ENCODE peak calls at places on chromosomes 5 and 9, in nine cellular contexts. One of them, this sample, is unnamed.

GRCh38 chr5:181217805-181218065 is 5.3 kb upstream of the TRIM41 start:
- DNase-seq in Jurkat, Clone E6-1: no peak
- DNase-seq in effector memory CD8-positive, alpha-beta T cell: peak; percentile 27
- DNase-seq in right lobe of liver: no peak
- DNase-seq in ELF-1: no peak
- DNase-seq in IMR-90: no peak
- DNase-seq in activated CD4-positive, alpha-beta T cell treated with anti-CD3 and anti-CD28 coated beads, Interleukin-2, amount 50 U/mL, for 1 hour: peak; percentile 38
- DNase-seq in activated naive CD8-positive, alpha-beta T cell treated with anti-CD3 and anti-CD28 coated beads, Interleukin-2, amount 50 U/mL, for 24 hours: peak; percentile 34
- DNase-seq in fibroblast of lung: no peak
- DNase-seq in this sample: no peak

GRCh38 chr9:128916204-128916603 is 4.6 kb upstream of the PHYHD1 start:
- DNase-seq in Jurkat, Clone E6-1: no peak
- DNase-seq in effector memory CD8-positive, alpha-beta T cell: no peak
- DNase-seq in right lobe of liver: peak; percentile 68
- DNase-seq in ELF-1: peak; percentile 57
- DNase-seq in IMR-90: no peak
- DNase-seq in activated CD4-positive, alpha-beta T cell treated with anti-CD3 and anti-CD28 coated beads, Interleukin-2, amount 50 U/mL, for 1 hour: no peak
- DNase-seq in activated naive CD8-positive, alpha-beta T cell treated with anti-CD3 and anti-CD28 coated beads, Interleukin-2, amount 50 U/mL, for 24 hours: no peak
- DNase-seq in fibroblast of lung: no peak
- DNase-seq in this sample: peak; percentile 37

GRCh38 chr5:158714049-158714448 is 385.7 kb downstream of the EBF1 start:
- DNase-seq in Jurkat, Clone E6-1: no peak
- DNase-seq in effector memory CD8-positive, alpha-beta T cell: no peak
- DNase-seq in right lobe of liver: no peak
- DNase-seq in ELF-1: no peak
- DNase-seq in IMR-90: no peak
- DNase-seq in activated CD4-positive, alpha-beta T cell treated with anti-CD3 and anti-CD28 coated beads, Interleukin-2, amount 50 U/mL, for 1 hour: no peak
- DNase-seq in activated naive CD8-positive, alpha-beta T cell treated with anti-CD3 and anti-CD28 coated beads, Interleukin-2, amount 50 U/mL, for 24 hours: no peak
- DNase-seq in fibroblast of lung: no peak
- DNase-seq in this sample: no peak

GRCh38 chr5:7533941-7534340 is 138.0 kb downstream of the ADCY2 start:
- DNase-seq in Jurkat, Clone E6-1: no peak
- DNase-seq in effector memory CD8-positive, alpha-beta T cell: no peak
- DNase-seq in right lobe of liver: no peak
- DNase-seq in ELF-1: no peak
- DNase-seq in IMR-90: no peak
- DNase-seq in activated CD4-positive, alpha-beta T cell treated with anti-CD3 and anti-CD28 coated beads, Interleukin-2, amount 50 U/mL, for 1 hour: no peak
- DNase-seq in activated naive CD8-positive, alpha-beta T cell treated with anti-CD3 and anti-CD28 coated beads, Interleukin-2, amount 50 U/mL, for 24 hours: no peak
- DNase-seq in fibroblast of lung: no peak
- DNase-seq in this sample: no peak

GRCh38 chr5:149674686-149675085 is 55.4 kb upstream of the PPARGC1B start:
- DNase-seq in Jurkat, Clone E6-1: no peak
- DNase-seq in effector memory CD8-positive, alpha-beta T cell: no peak
- DNase-seq in right lobe of liver: no peak
- DNase-seq in ELF-1: no peak
- DNase-seq in IMR-90: no peak
- DNase-seq in activated CD4-positive, alpha-beta T cell treated with anti-CD3 and anti-CD28 coated beads, Interleukin-2, amount 50 U/mL, for 1 hour: no peak
- DNase-seq in activated naive CD8-positive, alpha-beta T cell treated with anti-CD3 and anti-CD28 coated beads, Interleukin-2, amount 50 U/mL, for 24 hours: no peak
- DNase-seq in fibroblast of lung: no peak
- DNase-seq in this sample: no peak

GRCh38 chr5:124519396-124519795 is 227.0 kb downstream of the ZNF608 start:
- DNase-seq in Jurkat, Clone E6-1: no peak
- DNase-seq in effector memory CD8-positive, alpha-beta T cell: no peak
- DNase-seq in right lobe of liver: no peak
- DNase-seq in ELF-1: no peak
- DNase-seq in IMR-90: peak; percentile 86
- DNase-seq in activated CD4-positive, alpha-beta T cell treated with anti-CD3 and anti-CD28 coated beads, Interleukin-2, amount 50 U/mL, for 1 hour: no peak
- DNase-seq in activated naive CD8-positive, alpha-beta T cell treated with anti-CD3 and anti-CD28 coated beads, Interleukin-2, amount 50 U/mL, for 24 hours: no peak
- DNase-seq in fibroblast of lung: peak; percentile 92
- DNase-seq in this sample: peak; percentile 91

GRCh38 chr5:107217721-107218130 is 453.0 kb downstream of the EFNA5 start:
- DNase-seq in Jurkat, Clone E6-1: no peak
- DNase-seq in effector memory CD8-positive, alpha-beta T cell: no peak
- DNase-seq in right lobe of liver: no peak
- DNase-seq in ELF-1: no peak
- DNase-seq in IMR-90: no peak
- DNase-seq in activated CD4-positive, alpha-beta T cell treated with anti-CD3 and anti-CD28 coated beads, Interleukin-2, amount 50 U/mL, for 1 hour: no peak
- DNase-seq in activated naive CD8-positive, alpha-beta T cell treated with anti-CD3 and anti-CD28 coated beads, Interleukin-2, amount 50 U/mL, for 24 hours: no peak
- DNase-seq in fibroblast of lung: no peak
- DNase-seq in this sample: peak; percentile 3

GRCh38 chr5:180353226-180353962 is at the start of gene GFPT2:
- DNase-seq in Jurkat, Clone E6-1: peak; percentile 51
- DNase-seq in effector memory CD8-positive, alpha-beta T cell: peak; percentile 69
- DNase-seq in right lobe of liver: peak; percentile 70
- DNase-seq in ELF-1: peak; percentile 87
- DNase-seq in IMR-90: peak; percentile 64
- DNase-seq in activated CD4-positive, alpha-beta T cell treated with anti-CD3 and anti-CD28 coated beads, Interleukin-2, amount 50 U/mL, for 1 hour: peak; percentile 67
- DNase-seq in activated naive CD8-positive, alpha-beta T cell treated with anti-CD3 and anti-CD28 coated beads, Interleukin-2, amount 50 U/mL, for 24 hours: peak; percentile 72
- DNase-seq in fibroblast of lung: peak; percentile 79
- DNase-seq in this sample: peak; percentile 77

GRCh38 chr5:88786217-88786560 is 96.8 kb downstream of the MEF2C start:
- DNase-seq in Jurkat, Clone E6-1: no peak
- DNase-seq in effector memory CD8-positive, alpha-beta T cell: no peak
- DNase-seq in right lobe of liver: no peak
- DNase-seq in ELF-1: no peak
- DNase-seq in IMR-90: no peak
- DNase-seq in activated CD4-positive, alpha-beta T cell treated with anti-CD3 and anti-CD28 coated beads, Interleukin-2, amount 50 U/mL, for 1 hour: no peak
- DNase-seq in activated naive CD8-positive, alpha-beta T cell treated with anti-CD3 and anti-CD28 coated beads, Interleukin-2, amount 50 U/mL, for 24 hours: no peak
- DNase-seq in fibroblast of lung: no peak
- DNase-seq in this sample: peak; percentile 83

GRCh38 chr5:143134269-143134668 is 269.2 kb downstream of the NR3C1 start:
- DNase-seq in Jurkat, Clone E6-1: no peak
- DNase-seq in effector memory CD8-positive, alpha-beta T cell: no peak
- DNase-seq in right lobe of liver: no peak
- DNase-seq in ELF-1: no peak
- DNase-seq in IMR-90: peak; percentile 44
- DNase-seq in activated CD4-positive, alpha-beta T cell treated with anti-CD3 and anti-CD28 coated beads, Interleukin-2, amount 50 U/mL, for 1 hour: no peak
- DNase-seq in activated naive CD8-positive, alpha-beta T cell treated with anti-CD3 and anti-CD28 coated beads, Interleukin-2, amount 50 U/mL, for 24 hours: no peak
- DNase-seq in fibroblast of lung: no peak
- DNase-seq in this sample: peak; percentile 29

GRCh38 chr5:43041131-43041668 is 1.1 kb upstream of the ANXA2R start:
- DNase-seq in Jurkat, Clone E6-1: peak; percentile 82
- DNase-seq in effector memory CD8-positive, alpha-beta T cell: peak; percentile 34
- DNase-seq in right lobe of liver: no peak
- DNase-seq in ELF-1: no peak
- DNase-seq in IMR-90: no peak
- DNase-seq in activated CD4-positive, alpha-beta T cell treated with anti-CD3 and anti-CD28 coated beads, Interleukin-2, amount 50 U/mL, for 1 hour: peak; percentile 46
- DNase-seq in activated naive CD8-positive, alpha-beta T cell treated with anti-CD3 and anti-CD28 coated beads, Interleukin-2, amount 50 U/mL, for 24 hours: peak; percentile 35
- DNase-seq in fibroblast of lung: no peak
- DNase-seq in this sample: no peak

GRCh38 chr9:33137271-33137670 is 29.9 kb downstream of the B4GALT1 start:
- DNase-seq in Jurkat, Clone E6-1: no peak
- DNase-seq in effector memory CD8-positive, alpha-beta T cell: no peak
- DNase-seq in right lobe of liver: no peak
- DNase-seq in ELF-1: no peak
- DNase-seq in IMR-90: no peak
- DNase-seq in activated CD4-positive, alpha-beta T cell treated with anti-CD3 and anti-CD28 coated beads, Interleukin-2, amount 50 U/mL, for 1 hour: no peak
- DNase-seq in activated naive CD8-positive, alpha-beta T cell treated with anti-CD3 and anti-CD28 coated beads, Interleukin-2, amount 50 U/mL, for 24 hours: no peak
- DNase-seq in fibroblast of lung: no peak
- DNase-seq in this sample: no peak

GRCh38 chr9:23747088-23747748 is 78.8 kb downstream of the ELAVL2 start:
- DNase-seq in Jurkat, Clone E6-1: no peak
- DNase-seq in effector memory CD8-positive, alpha-beta T cell: no peak
- DNase-seq in right lobe of liver: no peak
- DNase-seq in ELF-1: no peak
- DNase-seq in IMR-90: no peak
- DNase-seq in activated CD4-positive, alpha-beta T cell treated with anti-CD3 and anti-CD28 coated beads, Interleukin-2, amount 50 U/mL, for 1 hour: no peak
- DNase-seq in activated naive CD8-positive, alpha-beta T cell treated with anti-CD3 and anti-CD28 coated beads, Interleukin-2, amount 50 U/mL, for 24 hours: no peak
- DNase-seq in fibroblast of lung: no peak
- DNase-seq in this sample: no peak

GRCh38 chr9:104088416-104088815 is 5.7 kb upstream of the SMC2 start:
- DNase-seq in Jurkat, Clone E6-1: no peak
- DNase-seq in effector memory CD8-positive, alpha-beta T cell: no peak
- DNase-seq in right lobe of liver: no peak
- DNase-seq in ELF-1: no peak
- DNase-seq in IMR-90: peak; percentile 3
- DNase-seq in activated CD4-positive, alpha-beta T cell treated with anti-CD3 and anti-CD28 coated beads, Interleukin-2, amount 50 U/mL, for 1 hour: no peak
- DNase-seq in activated naive CD8-positive, alpha-beta T cell treated with anti-CD3 and anti-CD28 coated beads, Interleukin-2, amount 50 U/mL, for 24 hours: no peak
- DNase-seq in fibroblast of lung: peak; percentile 54
- DNase-seq in this sample: no peak

GRCh38 chr5:133738271-133738670 is 125.9 kb upstream of the FSTL4 start:
- DNase-seq in Jurkat, Clone E6-1: no peak
- DNase-seq in effector memory CD8-positive, alpha-beta T cell: no peak
- DNase-seq in right lobe of liver: no peak
- DNase-seq in ELF-1: no peak
- DNase-seq in IMR-90: no peak
- DNase-seq in activated CD4-positive, alpha-beta T cell treated with anti-CD3 and anti-CD28 coated beads, Interleukin-2, amount 50 U/mL, for 1 hour: no peak
- DNase-seq in activated naive CD8-positive, alpha-beta T cell treated with anti-CD3 and anti-CD28 coated beads, Interleukin-2, amount 50 U/mL, for 24 hours: no peak
- DNase-seq in fibroblast of lung: no peak
- DNase-seq in this sample: no peak

GRCh38 chr9:80873861-80874260 is 815.5 kb downstream of the TLE1 start:
- DNase-seq in Jurkat, Clone E6-1: no peak
- DNase-seq in effector memory CD8-positive, alpha-beta T cell: no peak
- DNase-seq in right lobe of liver: no peak
- DNase-seq in ELF-1: no peak
- DNase-seq in IMR-90: peak; percentile 65
- DNase-seq in activated CD4-positive, alpha-beta T cell treated with anti-CD3 and anti-CD28 coated beads, Interleukin-2, amount 50 U/mL, for 1 hour: no peak
- DNase-seq in activated naive CD8-positive, alpha-beta T cell treated with anti-CD3 and anti-CD28 coated beads, Interleukin-2, amount 50 U/mL, for 24 hours: no peak
- DNase-seq in fibroblast of lung: peak; percentile 19
- DNase-seq in this sample: no peak

GRCh38 chr5:82307431-82307830 is 29.3 kb upstream of the RPS23 start:
- DNase-seq in Jurkat, Clone E6-1: no peak
- DNase-seq in effector memory CD8-positive, alpha-beta T cell: no peak
- DNase-seq in right lobe of liver: no peak
- DNase-seq in ELF-1: no peak
- DNase-seq in IMR-90: no peak
- DNase-seq in activated CD4-positive, alpha-beta T cell treated with anti-CD3 and anti-CD28 coated beads, Interleukin-2, amount 50 U/mL, for 1 hour: no peak
- DNase-seq in activated naive CD8-positive, alpha-beta T cell treated with anti-CD3 and anti-CD28 coated beads, Interleukin-2, amount 50 U/mL, for 24 hours: no peak
- DNase-seq in fibroblast of lung: peak; percentile 44
- DNase-seq in this sample: peak; percentile 27

GRCh38 chr9:121926417-121926816 is 166.7 kb downstream of the TTLL11 start:
- DNase-seq in Jurkat, Clone E6-1: no peak
- DNase-seq in effector memory CD8-positive, alpha-beta T cell: no peak
- DNase-seq in right lobe of liver: no peak
- DNase-seq in ELF-1: no peak
- DNase-seq in IMR-90: no peak
- DNase-seq in activated CD4-positive, alpha-beta T cell treated with anti-CD3 and anti-CD28 coated beads, Interleukin-2, amount 50 U/mL, for 1 hour: no peak
- DNase-seq in activated naive CD8-positive, alpha-beta T cell treated with anti-CD3 and anti-CD28 coated beads, Interleukin-2, amount 50 U/mL, for 24 hours: no peak
- DNase-seq in fibroblast of lung: no peak
- DNase-seq in this sample: no peak

GRCh38 chr9:16272766-16273165 is 597.7 kb downstream of the BNC2 start:
- DNase-seq in Jurkat, Clone E6-1: no peak
- DNase-seq in effector memory CD8-positive, alpha-beta T cell: no peak
- DNase-seq in right lobe of liver: no peak
- DNase-seq in ELF-1: no peak
- DNase-seq in IMR-90: no peak
- DNase-seq in activated CD4-positive, alpha-beta T cell treated with anti-CD3 and anti-CD28 coated beads, Interleukin-2, amount 50 U/mL, for 1 hour: no peak
- DNase-seq in activated naive CD8-positive, alpha-beta T cell treated with anti-CD3 and anti-CD28 coated beads, Interleukin-2, amount 50 U/mL, for 24 hours: no peak
- DNase-seq in fibroblast of lung: peak; percentile 39
- DNase-seq in this sample: no peak

GRCh38 chr5:151006704-151007334 is 13.6 kb upstream of the GPX3 start:
- DNase-seq in Jurkat, Clone E6-1: no peak
- DNase-seq in effector memory CD8-positive, alpha-beta T cell: no peak
- DNase-seq in right lobe of liver: no peak
- DNase-seq in ELF-1: no peak
- DNase-seq in IMR-90: no peak
- DNase-seq in activated CD4-positive, alpha-beta T cell treated with anti-CD3 and anti-CD28 coated beads, Interleukin-2, amount 50 U/mL, for 1 hour: no peak
- DNase-seq in activated naive CD8-positive, alpha-beta T cell treated with anti-CD3 and anti-CD28 coated beads, Interleukin-2, amount 50 U/mL, for 24 hours: no peak
- DNase-seq in fibroblast of lung: peak; percentile 77
- DNase-seq in this sample: no peak

GRCh38 chr9:33186457-33187168 is 19.5 kb upstream of the B4GALT1 start:
- DNase-seq in Jurkat, Clone E6-1: no peak
- DNase-seq in effector memory CD8-positive, alpha-beta T cell: no peak
- DNase-seq in right lobe of liver: peak; percentile 60
- DNase-seq in ELF-1: no peak
- DNase-seq in IMR-90: peak; percentile 67
- DNase-seq in activated CD4-positive, alpha-beta T cell treated with anti-CD3 and anti-CD28 coated beads, Interleukin-2, amount 50 U/mL, for 1 hour: no peak
- DNase-seq in activated naive CD8-positive, alpha-beta T cell treated with anti-CD3 and anti-CD28 coated beads, Interleukin-2, amount 50 U/mL, for 24 hours: no peak
- DNase-seq in fibroblast of lung: no peak
- DNase-seq in this sample: peak; percentile 66

GRCh38 chr9:18890372-18890771 is 142.6 kb downstream of the SAXO1 start:
- DNase-seq in Jurkat, Clone E6-1: no peak
- DNase-seq in effector memory CD8-positive, alpha-beta T cell: no peak
- DNase-seq in right lobe of liver: no peak
- DNase-seq in ELF-1: no peak
- DNase-seq in IMR-90: peak; percentile 41
- DNase-seq in activated CD4-positive, alpha-beta T cell treated with anti-CD3 and anti-CD28 coated beads, Interleukin-2, amount 50 U/mL, for 1 hour: no peak
- DNase-seq in activated naive CD8-positive, alpha-beta T cell treated with anti-CD3 and anti-CD28 coated beads, Interleukin-2, amount 50 U/mL, for 24 hours: no peak
- DNase-seq in fibroblast of lung: peak; percentile 70
- DNase-seq in this sample: peak; percentile 69

GRCh38 chr5:33401482-33402390 is 39.0 kb upstream of the TARS1 start:
- DNase-seq in Jurkat, Clone E6-1: no peak
- DNase-seq in effector memory CD8-positive, alpha-beta T cell: no peak
- DNase-seq in right lobe of liver: no peak
- DNase-seq in ELF-1: no peak
- DNase-seq in IMR-90: peak; percentile 64
- DNase-seq in activated CD4-positive, alpha-beta T cell treated with anti-CD3 and anti-CD28 coated beads, Interleukin-2, amount 50 U/mL, for 1 hour: no peak
- DNase-seq in activated naive CD8-positive, alpha-beta T cell treated with anti-CD3 and anti-CD28 coated beads, Interleukin-2, amount 50 U/mL, for 24 hours: no peak
- DNase-seq in fibroblast of lung: peak; percentile 52
- DNase-seq in this sample: peak; percentile 59

GRCh38 chr5:149378241-149378805 is 769 bp downstream of the IL17B start:
- DNase-seq in Jurkat, Clone E6-1: no peak
- DNase-seq in effector memory CD8-positive, alpha-beta T cell: no peak
- DNase-seq in right lobe of liver: no peak
- DNase-seq in ELF-1: no peak
- DNase-seq in IMR-90: no peak
- DNase-seq in activated CD4-positive, alpha-beta T cell treated with anti-CD3 and anti-CD28 coated beads, Interleukin-2, amount 50 U/mL, for 1 hour: no peak
- DNase-seq in activated naive CD8-positive, alpha-beta T cell treated with anti-CD3 and anti-CD28 coated beads, Interleukin-2, amount 50 U/mL, for 24 hours: no peak
- DNase-seq in fibroblast of lung: no peak
- DNase-seq in this sample: no peak

GRCh38 chr5:16456103-16456832 is 9.3 kb downstream of the ZNF622 start:
- DNase-seq in Jurkat, Clone E6-1: peak; percentile 73
- DNase-seq in effector memory CD8-positive, alpha-beta T cell: peak; percentile 31
- DNase-seq in right lobe of liver: no peak
- DNase-seq in ELF-1: peak; percentile 73
- DNase-seq in IMR-90: peak; percentile 72
- DNase-seq in activated CD4-positive, alpha-beta T cell treated with anti-CD3 and anti-CD28 coated beads, Interleukin-2, amount 50 U/mL, for 1 hour: no peak
- DNase-seq in activated naive CD8-positive, alpha-beta T cell treated with anti-CD3 and anti-CD28 coated beads, Interleukin-2, amount 50 U/mL, for 24 hours: peak; percentile 17
- DNase-seq in fibroblast of lung: peak; percentile 84
- DNase-seq in this sample: peak; percentile 91

GRCh38 chr9:91186311-91187101 is 175.2 kb downstream of the AUH start:
- DNase-seq in Jurkat, Clone E6-1: no peak
- DNase-seq in effector memory CD8-positive, alpha-beta T cell: no peak
- DNase-seq in right lobe of liver: no peak
- DNase-seq in ELF-1: no peak
- DNase-seq in IMR-90: peak; percentile 63
- DNase-seq in activated CD4-positive, alpha-beta T cell treated with anti-CD3 and anti-CD28 coated beads, Interleukin-2, amount 50 U/mL, for 1 hour: no peak
- DNase-seq in activated naive CD8-positive, alpha-beta T cell treated with anti-CD3 and anti-CD28 coated beads, Interleukin-2, amount 50 U/mL, for 24 hours: no peak
- DNase-seq in fibroblast of lung: peak; percentile 23
- DNase-seq in this sample: peak; percentile 51

GRCh38 chr5:99808657-99809230 is 726.4 kb upstream of the FAM174A start:
- DNase-seq in Jurkat, Clone E6-1: no peak
- DNase-seq in effector memory CD8-positive, alpha-beta T cell: no peak
- DNase-seq in right lobe of liver: no peak
- DNase-seq in ELF-1: no peak
- DNase-seq in IMR-90: no peak
- DNase-seq in activated CD4-positive, alpha-beta T cell treated with anti-CD3 and anti-CD28 coated beads, Interleukin-2, amount 50 U/mL, for 1 hour: no peak
- DNase-seq in activated naive CD8-positive, alpha-beta T cell treated with anti-CD3 and anti-CD28 coated beads, Interleukin-2, amount 50 U/mL, for 24 hours: no peak
- DNase-seq in fibroblast of lung: no peak
- DNase-seq in this sample: no peak

GRCh38 chr5:168269950-168270349 is 21.5 kb upstream of the WWC1 start:
- DNase-seq in Jurkat, Clone E6-1: peak; percentile 43
- DNase-seq in effector memory CD8-positive, alpha-beta T cell: no peak
- DNase-seq in right lobe of liver: no peak
- DNase-seq in ELF-1: peak; percentile 78
- DNase-seq in IMR-90: peak; percentile 13
- DNase-seq in activated CD4-positive, alpha-beta T cell treated with anti-CD3 and anti-CD28 coated beads, Interleukin-2, amount 50 U/mL, for 1 hour: no peak
- DNase-seq in activated naive CD8-positive, alpha-beta T cell treated with anti-CD3 and anti-CD28 coated beads, Interleukin-2, amount 50 U/mL, for 24 hours: no peak
- DNase-seq in fibroblast of lung: peak; percentile 3
- DNase-seq in this sample: peak; percentile 24

GRCh38 chr5:105101597-105101996 is 1539.0 kb upstream of the NUDT12 start:
- DNase-seq in Jurkat, Clone E6-1: no peak
- DNase-seq in effector memory CD8-positive, alpha-beta T cell: no peak
- DNase-seq in right lobe of liver: no peak
- DNase-seq in ELF-1: no peak
- DNase-seq in IMR-90: no peak
- DNase-seq in activated CD4-positive, alpha-beta T cell treated with anti-CD3 and anti-CD28 coated beads, Interleukin-2, amount 50 U/mL, for 1 hour: no peak
- DNase-seq in activated naive CD8-positive, alpha-beta T cell treated with anti-CD3 and anti-CD28 coated beads, Interleukin-2, amount 50 U/mL, for 24 hours: no peak
- DNase-seq in fibroblast of lung: peak; percentile 80
- DNase-seq in this sample: peak; percentile 24

GRCh38 chr5:173452098-173452497 is 123.9 kb upstream of the STC2 start:
- DNase-seq in Jurkat, Clone E6-1: no peak
- DNase-seq in effector memory CD8-positive, alpha-beta T cell: no peak
- DNase-seq in right lobe of liver: no peak
- DNase-seq in ELF-1: no peak
- DNase-seq in IMR-90: peak; percentile 81
- DNase-seq in activated CD4-positive, alpha-beta T cell treated with anti-CD3 and anti-CD28 coated beads, Interleukin-2, amount 50 U/mL, for 1 hour: no peak
- DNase-seq in activated naive CD8-positive, alpha-beta T cell treated with anti-CD3 and anti-CD28 coated beads, Interleukin-2, amount 50 U/mL, for 24 hours: no peak
- DNase-seq in fibroblast of lung: peak; percentile 62
- DNase-seq in this sample: peak; percentile 94

GRCh38 chr9:4206718-4207117 is 93.2 kb downstream of the GLIS3 start:
- DNase-seq in Jurkat, Clone E6-1: no peak
- DNase-seq in effector memory CD8-positive, alpha-beta T cell: no peak
- DNase-seq in right lobe of liver: peak; percentile 56
- DNase-seq in ELF-1: no peak
- DNase-seq in IMR-90: no peak
- DNase-seq in activated CD4-positive, alpha-beta T cell treated with anti-CD3 and anti-CD28 coated beads, Interleukin-2, amount 50 U/mL, for 1 hour: no peak
- DNase-seq in activated naive CD8-positive, alpha-beta T cell treated with anti-CD3 and anti-CD28 coated beads, Interleukin-2, amount 50 U/mL, for 24 hours: no peak
- DNase-seq in fibroblast of lung: peak; percentile 85
- DNase-seq in this sample: peak; percentile 53